ENCODE peak calls at places on chromosomes 1 and 21, in nine cellular contexts. One of them, this sample, is unnamed.

GRCh38 chr1:167374014-167374413 is 144.3 kb downstream of the CD247 start:
- DNase-seq in thoracic aorta: no peak
- DNase-seq in pancreas: no peak
- DNase-seq in PC-9: no peak
- DNase-seq in adrenal gland: no peak
- DNase-seq in ascending aorta: no peak
- DNase-seq in hepatocyte: no peak
- DNase-seq in AG04450: no peak
- DNase-seq in coronary artery: no peak
- DNase-seq in this sample: no peak

GRCh38 chr1:246199086-246199485 is 308.0 kb downstream of the SMYD3 start:
- DNase-seq in thoracic aorta: no peak
- DNase-seq in pancreas: no peak
- DNase-seq in PC-9: no peak
- DNase-seq in adrenal gland: no peak
- DNase-seq in ascending aorta: no peak
- DNase-seq in hepatocyte: peak
- DNase-seq in AG04450: no peak
- DNase-seq in coronary artery: no peak
- DNase-seq in this sample: no peak

GRCh38 chr21:16205527-16205926 is 475.7 kb downstream of the USP25 start:
- DNase-seq in thoracic aorta: no peak
- DNase-seq in pancreas: no peak
- DNase-seq in PC-9: no peak
- DNase-seq in adrenal gland: no peak
- DNase-seq in ascending aorta: no peak
- DNase-seq in hepatocyte: no peak
- DNase-seq in AG04450: no peak
- DNase-seq in coronary artery: no peak
- DNase-seq in this sample: no peak

GRCh38 chr1:247548092-247548491 is 842 bp upstream of the GCSAML start:
- DNase-seq in thoracic aorta: no peak
- DNase-seq in pancreas: no peak
- DNase-seq in PC-9: no peak
- DNase-seq in adrenal gland: no peak
- DNase-seq in ascending aorta: no peak
- DNase-seq in hepatocyte: no peak
- DNase-seq in AG04450: no peak
- DNase-seq in coronary artery: no peak
- DNase-seq in this sample: no peak

GRCh38 chr1:60874703-60875102 is 207.7 kb upstream of the NFIA start:
- DNase-seq in thoracic aorta: no peak
- DNase-seq in pancreas: no peak
- DNase-seq in PC-9: peak
- DNase-seq in adrenal gland: peak
- DNase-seq in ascending aorta: no peak
- DNase-seq in hepatocyte: peak
- DNase-seq in AG04450: no peak
- DNase-seq in coronary artery: no peak
- DNase-seq in this sample: no peak

GRCh38 chr1:160092366-160093068 is 5.9 kb downstream of the IGSF8 start:
- DNase-seq in thoracic aorta: no peak
- DNase-seq in pancreas: no peak
- DNase-seq in PC-9: no peak
- DNase-seq in adrenal gland: no peak
- DNase-seq in ascending aorta: no peak
- DNase-seq in hepatocyte: no peak
- DNase-seq in AG04450: no peak
- DNase-seq in coronary artery: no peak
- DNase-seq in this sample: no peak

GRCh38 chr1:69568435-69569280 is 936 bp downstream of the LRRC7 start:
- DNase-seq in thoracic aorta: no peak
- DNase-seq in pancreas: no peak
- DNase-seq in PC-9: no peak
- DNase-seq in adrenal gland: no peak
- DNase-seq in ascending aorta: no peak
- DNase-seq in hepatocyte: no peak
- DNase-seq in AG04450: no peak
- DNase-seq in coronary artery: no peak
- DNase-seq in this sample: no peak

GRCh38 chr1:52520149-52520548 is 32.7 kb downstream of the TUT4 start:
- DNase-seq in thoracic aorta: no peak
- DNase-seq in pancreas: no peak
- DNase-seq in PC-9: no peak
- DNase-seq in adrenal gland: no peak
- DNase-seq in ascending aorta: no peak
- DNase-seq in hepatocyte: no peak
- DNase-seq in AG04450: peak
- DNase-seq in coronary artery: no peak
- DNase-seq in this sample: no peak

GRCh38 chr1:47440849-47441170 is 3.0 kb downstream of the FOXD2 start:
- DNase-seq in thoracic aorta: no peak
- DNase-seq in pancreas: no peak
- DNase-seq in PC-9: no peak
- DNase-seq in adrenal gland: no peak
- DNase-seq in ascending aorta: no peak
- DNase-seq in hepatocyte: no peak
- DNase-seq in AG04450: no peak
- DNase-seq in coronary artery: no peak
- DNase-seq in this sample: no peak

GRCh38 chr1:244214009-244214967 is 163.2 kb downstream of the ZBTB18 start:
- DNase-seq in thoracic aorta: no peak
- DNase-seq in pancreas: no peak
- DNase-seq in PC-9: peak
- DNase-seq in adrenal gland: peak
- DNase-seq in ascending aorta: no peak
- DNase-seq in hepatocyte: peak
- DNase-seq in AG04450: peak
- DNase-seq in coronary artery: no peak
- DNase-seq in this sample: no peak

GRCh38 chr1:89607888-89608626 is 24.9 kb upstream of the LRRC8C start:
- DNase-seq in thoracic aorta: no peak
- DNase-seq in pancreas: no peak
- DNase-seq in PC-9: no peak
- DNase-seq in adrenal gland: peak
- DNase-seq in ascending aorta: no peak
- DNase-seq in hepatocyte: no peak
- DNase-seq in AG04450: no peak
- DNase-seq in coronary artery: no peak
- DNase-seq in this sample: peak

GRCh38 chr1:224503161-224504118 is 68.8 kb upstream of the WDR26 start:
- DNase-seq in thoracic aorta: peak
- DNase-seq in pancreas: peak
- DNase-seq in PC-9: peak
- DNase-seq in adrenal gland: peak
- DNase-seq in ascending aorta: peak
- DNase-seq in hepatocyte: peak
- DNase-seq in AG04450: peak
- DNase-seq in coronary artery: peak
- DNase-seq in this sample: no peak

GRCh38 chr21:42534361-42534900 is 20.8 kb downstream of the SLC37A1 start:
- DNase-seq in thoracic aorta: no peak
- DNase-seq in pancreas: no peak
- DNase-seq in PC-9: no peak
- DNase-seq in adrenal gland: peak
- DNase-seq in ascending aorta: peak
- DNase-seq in hepatocyte: no peak
- DNase-seq in AG04450: no peak
- DNase-seq in coronary artery: peak
- DNase-seq in this sample: no peak

GRCh38 chr1:93306920-93307319 is 38.8 kb upstream of the DR1 start:
- DNase-seq in thoracic aorta: no peak
- DNase-seq in pancreas: no peak
- DNase-seq in PC-9: no peak
- DNase-seq in adrenal gland: no peak
- DNase-seq in ascending aorta: no peak
- DNase-seq in hepatocyte: no peak
- DNase-seq in AG04450: no peak
- DNase-seq in coronary artery: no peak
- DNase-seq in this sample: no peak

GRCh38 chr1:99992760-99993467 is 23.1 kb downstream of the SLC35A3 start:
- DNase-seq in thoracic aorta: no peak
- DNase-seq in pancreas: no peak
- DNase-seq in PC-9: no peak
- DNase-seq in adrenal gland: no peak
- DNase-seq in ascending aorta: no peak
- DNase-seq in hepatocyte: no peak
- DNase-seq in AG04450: no peak
- DNase-seq in coronary artery: no peak
- DNase-seq in this sample: no peak

GRCh38 chr1:15020943-15021745 is 132.4 kb upstream of the TMEM51 start:
- DNase-seq in thoracic aorta: no peak
- DNase-seq in pancreas: no peak
- DNase-seq in PC-9: no peak
- DNase-seq in adrenal gland: no peak
- DNase-seq in ascending aorta: no peak
- DNase-seq in hepatocyte: peak
- DNase-seq in AG04450: no peak
- DNase-seq in coronary artery: no peak
- DNase-seq in this sample: no peak

DNA sequence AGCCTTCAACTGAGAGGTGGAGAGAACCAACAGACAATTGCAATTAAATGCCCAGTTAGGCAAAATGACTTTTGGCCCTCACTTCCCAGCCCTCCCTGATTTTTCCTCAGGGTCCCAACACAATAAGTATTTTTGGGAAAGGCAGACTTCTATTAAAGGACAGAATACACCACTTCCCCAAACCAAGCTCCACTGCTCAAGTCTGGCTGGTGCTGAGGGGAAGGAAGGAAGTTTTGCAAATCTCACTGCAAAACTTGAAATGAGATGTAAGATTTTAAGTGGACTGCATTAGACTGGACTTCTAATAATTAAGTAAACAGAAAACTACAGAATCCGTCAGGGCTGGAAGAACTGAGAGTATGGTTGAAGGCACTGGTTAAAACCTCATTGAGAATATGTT is 32.2 kb upstream of the CD1D start:
- DNase-seq in thoracic aorta: no peak
- DNase-seq in pancreas: no peak
- DNase-seq in PC-9: no peak
- DNase-seq in adrenal gland: no peak
- DNase-seq in ascending aorta: no peak
- DNase-seq in hepatocyte: no peak
- DNase-seq in AG04450: no peak
- DNase-seq in coronary artery: no peak
- DNase-seq in this sample: no peak
- H3K27ac ChIP-seq in thoracic aorta: no peak
- H3K27ac ChIP-seq in pancreas: no peak
- H3K27ac ChIP-seq in PC-9: no peak
- H3K27ac ChIP-seq in adrenal gland: peak
- H3K27ac ChIP-seq in ascending aorta: peak
- H3K27ac ChIP-seq in hepatocyte: no peak
- H3K27ac ChIP-seq in AG04450: no peak
- H3K27ac ChIP-seq in coronary artery: peak
- H3K27ac ChIP-seq in this sample: no peak

DNA sequence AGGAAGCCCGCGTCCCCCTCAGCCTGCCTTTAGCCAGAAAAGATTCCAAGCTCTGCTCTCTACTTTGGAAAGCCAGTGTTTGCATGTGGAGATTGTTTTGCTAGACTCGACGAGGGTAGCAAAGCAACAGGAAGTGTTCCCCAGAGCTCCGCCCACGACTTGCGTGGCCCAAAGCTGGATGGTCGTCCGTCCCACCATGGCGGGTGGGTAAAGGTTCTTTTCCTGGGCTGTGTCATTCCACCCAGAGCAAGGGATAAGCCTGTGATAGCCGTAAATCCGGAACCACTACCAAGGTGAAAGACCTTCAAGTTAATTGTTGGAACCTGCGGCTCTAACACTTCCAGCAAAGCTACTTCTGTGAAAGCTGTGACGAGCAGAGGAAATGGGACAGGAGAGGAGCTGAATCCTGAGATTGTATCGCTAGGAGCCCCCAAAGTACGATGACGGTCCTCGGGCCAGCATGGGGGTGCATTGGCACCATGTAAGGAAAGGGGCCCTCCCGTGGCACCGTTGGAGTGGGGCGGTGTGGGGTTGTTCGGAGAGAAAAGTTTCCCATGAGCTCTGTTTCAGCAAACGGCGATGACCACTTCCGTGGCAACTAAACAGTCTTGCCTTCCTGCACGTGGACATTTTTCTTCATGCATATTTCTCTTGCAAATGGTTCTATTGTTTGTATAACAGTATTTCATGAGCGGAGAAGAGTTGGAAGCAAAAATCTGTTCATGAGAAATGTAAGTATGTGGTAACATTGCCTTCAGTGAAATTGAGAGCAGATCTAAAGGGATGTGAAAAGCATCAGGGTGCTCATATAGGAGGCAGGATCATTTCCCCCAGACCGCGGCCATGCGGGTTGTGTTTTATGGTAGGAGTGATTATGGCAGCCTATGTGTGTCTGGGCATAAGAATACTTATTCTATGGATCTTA is 8.3 kb downstream of the MX2 start:
- DNase-seq in thoracic aorta: no peak
- DNase-seq in pancreas: no peak
- DNase-seq in PC-9: no peak
- DNase-seq in adrenal gland: no peak
- DNase-seq in ascending aorta: no peak
- DNase-seq in hepatocyte: no peak
- DNase-seq in AG04450: no peak
- DNase-seq in coronary artery: no peak
- DNase-seq in this sample: no peak
- H3K27ac ChIP-seq in thoracic aorta: no peak
- H3K27ac ChIP-seq in pancreas: no peak
- H3K27ac ChIP-seq in PC-9: no peak
- H3K27ac ChIP-seq in adrenal gland: no peak
- H3K27ac ChIP-seq in ascending aorta: no peak
- H3K27ac ChIP-seq in hepatocyte: no peak
- H3K27ac ChIP-seq in AG04450: no peak
- H3K27ac ChIP-seq in coronary artery: no peak
- H3K27ac ChIP-seq in this sample: peak

GRCh38 chr1:8903410-8903809 is 24.9 kb upstream of the ENO1 start:
- DNase-seq in thoracic aorta: no peak
- DNase-seq in pancreas: no peak
- DNase-seq in PC-9: no peak
- DNase-seq in adrenal gland: no peak
- DNase-seq in ascending aorta: no peak
- DNase-seq in hepatocyte: no peak
- DNase-seq in AG04450: no peak
- DNase-seq in coronary artery: no peak
- DNase-seq in this sample: no peak
- H3K27ac ChIP-seq in thoracic aorta: peak
- H3K27ac ChIP-seq in pancreas: no peak
- H3K27ac ChIP-seq in PC-9: peak
- H3K27ac ChIP-seq in adrenal gland: no peak
- H3K27ac ChIP-seq in ascending aorta: peak
- H3K27ac ChIP-seq in hepatocyte: peak
- H3K27ac ChIP-seq in AG04450: peak
- H3K27ac ChIP-seq in coronary artery: peak
- H3K27ac ChIP-seq in this sample: no peak

DNA sequence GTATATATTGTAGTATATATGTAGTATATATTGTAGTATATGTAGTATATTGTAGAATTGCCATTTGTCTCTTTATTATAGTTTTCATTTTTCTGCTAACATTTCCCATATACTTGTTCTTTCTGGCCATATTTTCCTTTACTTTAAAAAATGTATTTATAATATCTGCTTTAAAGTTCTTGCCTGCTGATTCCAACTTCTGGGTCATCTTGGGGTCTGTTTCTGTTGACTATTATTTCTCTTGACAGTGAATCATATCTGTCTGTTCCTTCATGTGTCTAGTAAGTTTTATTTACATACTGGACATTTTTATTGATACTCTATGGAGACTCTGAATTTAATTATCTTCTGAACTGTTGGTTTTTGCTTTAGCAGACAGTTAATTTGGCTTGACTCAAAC is 45.9 kb downstream of the MARK1 start:
- DNase-seq in thoracic aorta: no peak
- DNase-seq in pancreas: no peak
- DNase-seq in PC-9: no peak
- DNase-seq in adrenal gland: no peak
- DNase-seq in ascending aorta: no peak
- DNase-seq in hepatocyte: no peak
- DNase-seq in AG04450: no peak
- DNase-seq in coronary artery: no peak
- DNase-seq in this sample: no peak
- H3K27ac ChIP-seq in thoracic aorta: no peak
- H3K27ac ChIP-seq in pancreas: no peak
- H3K27ac ChIP-seq in PC-9: no peak
- H3K27ac ChIP-seq in adrenal gland: no peak
- H3K27ac ChIP-seq in ascending aorta: no peak
- H3K27ac ChIP-seq in hepatocyte: no peak
- H3K27ac ChIP-seq in AG04450: no peak
- H3K27ac ChIP-seq in coronary artery: no peak
- H3K27ac ChIP-seq in this sample: no peak